ENCODE peak calls at places on chromosomes 3 and 15, in eight cellular contexts. One of them, this sample, is unnamed.
A peak's percentile ranks its signal among the peaks of the same experiment; 100 is the strongest.

GRCh38 chr3:150091626-150092025 is 120.9 kb upstream of the PFN2 start:
- DNase-seq in esophagus muscularis mucosa: no peak
- DNase-seq in ovary: no peak
- DNase-seq in activated B cell treated with CpG ODN at 0.5 μM for 24 hours: no peak
- DNase-seq in stimulated activated CD4-positive, alpha-beta T cell treated with anti-CD3 and anti-CD28 coated beads, Interleukin-2, amount 100 ng/mL, for 48 hours: no peak
- DNase-seq in GM10248: no peak
- DNase-seq in D341Med: no peak
- DNase-seq in stimulated activated CD8-positive, alpha-beta memory T cell treated with anti-CD3 and anti-CD28 coated beads, Interleukin-15, amount 100 ng/mL, for 4 hours: no peak
- DNase-seq in this sample: no peak

GRCh38 chr3:61774279-61774890 is 213.0 kb downstream of the PTPRG start:
- DNase-seq in esophagus muscularis mucosa: no peak
- DNase-seq in ovary: no peak
- DNase-seq in activated B cell treated with CpG ODN at 0.5 μM for 24 hours: no peak
- DNase-seq in stimulated activated CD4-positive, alpha-beta T cell treated with anti-CD3 and anti-CD28 coated beads, Interleukin-2, amount 100 ng/mL, for 48 hours: no peak
- DNase-seq in GM10248: no peak
- DNase-seq in D341Med: no peak
- DNase-seq in stimulated activated CD8-positive, alpha-beta memory T cell treated with anti-CD3 and anti-CD28 coated beads, Interleukin-15, amount 100 ng/mL, for 4 hours: no peak
- DNase-seq in this sample: no peak

GRCh38 chr3:154990543-154990942 is 89.6 kb upstream of the MME start:
- DNase-seq in esophagus muscularis mucosa: no peak
- DNase-seq in ovary: no peak
- DNase-seq in activated B cell treated with CpG ODN at 0.5 μM for 24 hours: no peak
- DNase-seq in stimulated activated CD4-positive, alpha-beta T cell treated with anti-CD3 and anti-CD28 coated beads, Interleukin-2, amount 100 ng/mL, for 48 hours: no peak
- DNase-seq in GM10248: no peak
- DNase-seq in D341Med: no peak
- DNase-seq in stimulated activated CD8-positive, alpha-beta memory T cell treated with anti-CD3 and anti-CD28 coated beads, Interleukin-15, amount 100 ng/mL, for 4 hours: no peak
- DNase-seq in this sample: no peak

GRCh38 chr3:99711361-99711760 is 73.0 kb downstream of the COL8A1 start:
- DNase-seq in esophagus muscularis mucosa: no peak
- DNase-seq in ovary: no peak
- DNase-seq in activated B cell treated with CpG ODN at 0.5 μM for 24 hours: no peak
- DNase-seq in stimulated activated CD4-positive, alpha-beta T cell treated with anti-CD3 and anti-CD28 coated beads, Interleukin-2, amount 100 ng/mL, for 48 hours: no peak
- DNase-seq in GM10248: no peak
- DNase-seq in D341Med: no peak
- DNase-seq in stimulated activated CD8-positive, alpha-beta memory T cell treated with anti-CD3 and anti-CD28 coated beads, Interleukin-15, amount 100 ng/mL, for 4 hours: no peak
- DNase-seq in this sample: no peak

GRCh38 chr3:73401616-73402265 is 223.0 kb downstream of the PDZRN3 start:
- DNase-seq in esophagus muscularis mucosa: no peak
- DNase-seq in ovary: peak; percentile 68
- DNase-seq in activated B cell treated with CpG ODN at 0.5 μM for 24 hours: no peak
- DNase-seq in stimulated activated CD4-positive, alpha-beta T cell treated with anti-CD3 and anti-CD28 coated beads, Interleukin-2, amount 100 ng/mL, for 48 hours: no peak
- DNase-seq in GM10248: no peak
- DNase-seq in D341Med: no peak
- DNase-seq in stimulated activated CD8-positive, alpha-beta memory T cell treated with anti-CD3 and anti-CD28 coated beads, Interleukin-15, amount 100 ng/mL, for 4 hours: no peak
- DNase-seq in this sample: no peak

GRCh38 chr15:72182673-72183072 is 14.9 kb downstream of the GRAMD2A start:
- DNase-seq in esophagus muscularis mucosa: no peak
- DNase-seq in ovary: no peak
- DNase-seq in activated B cell treated with CpG ODN at 0.5 μM for 24 hours: no peak
- DNase-seq in stimulated activated CD4-positive, alpha-beta T cell treated with anti-CD3 and anti-CD28 coated beads, Interleukin-2, amount 100 ng/mL, for 48 hours: no peak
- DNase-seq in GM10248: no peak
- DNase-seq in D341Med: no peak
- DNase-seq in stimulated activated CD8-positive, alpha-beta memory T cell treated with anti-CD3 and anti-CD28 coated beads, Interleukin-15, amount 100 ng/mL, for 4 hours: no peak
- DNase-seq in this sample: no peak

GRCh38 chr3:187975571-187976360 is 178.2 kb upstream of the LPP start:
- DNase-seq in esophagus muscularis mucosa: no peak
- DNase-seq in ovary: no peak
- DNase-seq in activated B cell treated with CpG ODN at 0.5 μM for 24 hours: no peak
- DNase-seq in stimulated activated CD4-positive, alpha-beta T cell treated with anti-CD3 and anti-CD28 coated beads, Interleukin-2, amount 100 ng/mL, for 48 hours: no peak
- DNase-seq in GM10248: no peak
- DNase-seq in D341Med: no peak
- DNase-seq in stimulated activated CD8-positive, alpha-beta memory T cell treated with anti-CD3 and anti-CD28 coated beads, Interleukin-15, amount 100 ng/mL, for 4 hours: no peak
- DNase-seq in this sample: no peak

GRCh38 chr3:20935791-20936190 is 749.8 kb upstream of the SGO1 start:
- DNase-seq in esophagus muscularis mucosa: no peak
- DNase-seq in ovary: no peak
- DNase-seq in activated B cell treated with CpG ODN at 0.5 μM for 24 hours: no peak
- DNase-seq in stimulated activated CD4-positive, alpha-beta T cell treated with anti-CD3 and anti-CD28 coated beads, Interleukin-2, amount 100 ng/mL, for 48 hours: no peak
- DNase-seq in GM10248: no peak
- DNase-seq in D341Med: no peak
- DNase-seq in stimulated activated CD8-positive, alpha-beta memory T cell treated with anti-CD3 and anti-CD28 coated beads, Interleukin-15, amount 100 ng/mL, for 4 hours: no peak
- DNase-seq in this sample: no peak

GRCh38 chr15:52609593-52609992 is 40.8 kb upstream of the ARPP19 start:
- DNase-seq in esophagus muscularis mucosa: no peak
- DNase-seq in ovary: no peak
- DNase-seq in activated B cell treated with CpG ODN at 0.5 μM for 24 hours: no peak
- DNase-seq in stimulated activated CD4-positive, alpha-beta T cell treated with anti-CD3 and anti-CD28 coated beads, Interleukin-2, amount 100 ng/mL, for 48 hours: no peak
- DNase-seq in GM10248: no peak
- DNase-seq in D341Med: no peak
- DNase-seq in stimulated activated CD8-positive, alpha-beta memory T cell treated with anti-CD3 and anti-CD28 coated beads, Interleukin-15, amount 100 ng/mL, for 4 hours: no peak
- DNase-seq in this sample: no peak

GRCh38 chr15:28017423-28017924 is 81.6 kb downstream of the OCA2 start:
- DNase-seq in esophagus muscularis mucosa: peak; percentile 75
- DNase-seq in ovary: no peak
- DNase-seq in activated B cell treated with CpG ODN at 0.5 μM for 24 hours: no peak
- DNase-seq in stimulated activated CD4-positive, alpha-beta T cell treated with anti-CD3 and anti-CD28 coated beads, Interleukin-2, amount 100 ng/mL, for 48 hours: no peak
- DNase-seq in GM10248: no peak
- DNase-seq in D341Med: peak; percentile 62
- DNase-seq in stimulated activated CD8-positive, alpha-beta memory T cell treated with anti-CD3 and anti-CD28 coated beads, Interleukin-15, amount 100 ng/mL, for 4 hours: no peak
- DNase-seq in this sample: no peak

GRCh38 chr3:31880020-31880419 is 101.0 kb downstream of the OSBPL10 start:
- DNase-seq in esophagus muscularis mucosa: no peak
- DNase-seq in ovary: no peak
- DNase-seq in activated B cell treated with CpG ODN at 0.5 μM for 24 hours: no peak
- DNase-seq in stimulated activated CD4-positive, alpha-beta T cell treated with anti-CD3 and anti-CD28 coated beads, Interleukin-2, amount 100 ng/mL, for 48 hours: no peak
- DNase-seq in GM10248: no peak
- DNase-seq in D341Med: no peak
- DNase-seq in stimulated activated CD8-positive, alpha-beta memory T cell treated with anti-CD3 and anti-CD28 coated beads, Interleukin-15, amount 100 ng/mL, for 4 hours: no peak
- DNase-seq in this sample: no peak

GRCh38 chr3:81909756-81910155 is 148.3 kb upstream of the GBE1 start:
- DNase-seq in esophagus muscularis mucosa: no peak
- DNase-seq in ovary: no peak
- DNase-seq in activated B cell treated with CpG ODN at 0.5 μM for 24 hours: no peak
- DNase-seq in stimulated activated CD4-positive, alpha-beta T cell treated with anti-CD3 and anti-CD28 coated beads, Interleukin-2, amount 100 ng/mL, for 48 hours: no peak
- DNase-seq in GM10248: no peak
- DNase-seq in D341Med: no peak
- DNase-seq in stimulated activated CD8-positive, alpha-beta memory T cell treated with anti-CD3 and anti-CD28 coated beads, Interleukin-15, amount 100 ng/mL, for 4 hours: no peak
- DNase-seq in this sample: no peak

GRCh38 chr3:4906107-4906621 is 73.1 kb upstream of the BHLHE40 start:
- DNase-seq in esophagus muscularis mucosa: no peak
- DNase-seq in ovary: no peak
- DNase-seq in activated B cell treated with CpG ODN at 0.5 μM for 24 hours: no peak
- DNase-seq in stimulated activated CD4-positive, alpha-beta T cell treated with anti-CD3 and anti-CD28 coated beads, Interleukin-2, amount 100 ng/mL, for 48 hours: no peak
- DNase-seq in GM10248: no peak
- DNase-seq in D341Med: no peak
- DNase-seq in stimulated activated CD8-positive, alpha-beta memory T cell treated with anti-CD3 and anti-CD28 coated beads, Interleukin-15, amount 100 ng/mL, for 4 hours: no peak
- DNase-seq in this sample: no peak

GRCh38 chr3:45907769-45908705 is 21.7 kb downstream of the CCR9 start:
- DNase-seq in esophagus muscularis mucosa: no peak
- DNase-seq in ovary: no peak
- DNase-seq in activated B cell treated with CpG ODN at 0.5 μM for 24 hours: no peak
- DNase-seq in stimulated activated CD4-positive, alpha-beta T cell treated with anti-CD3 and anti-CD28 coated beads, Interleukin-2, amount 100 ng/mL, for 48 hours: no peak
- DNase-seq in GM10248: no peak
- DNase-seq in D341Med: no peak
- DNase-seq in stimulated activated CD8-positive, alpha-beta memory T cell treated with anti-CD3 and anti-CD28 coated beads, Interleukin-15, amount 100 ng/mL, for 4 hours: no peak
- DNase-seq in this sample: no peak

GRCh38 chr3:123658118-123658859 is 73.4 kb upstream of the HACD2 start:
- DNase-seq in esophagus muscularis mucosa: no peak
- DNase-seq in ovary: peak; percentile 73
- DNase-seq in activated B cell treated with CpG ODN at 0.5 μM for 24 hours: no peak
- DNase-seq in stimulated activated CD4-positive, alpha-beta T cell treated with anti-CD3 and anti-CD28 coated beads, Interleukin-2, amount 100 ng/mL, for 48 hours: no peak
- DNase-seq in GM10248: no peak
- DNase-seq in D341Med: no peak
- DNase-seq in stimulated activated CD8-positive, alpha-beta memory T cell treated with anti-CD3 and anti-CD28 coated beads, Interleukin-15, amount 100 ng/mL, for 4 hours: no peak
- DNase-seq in this sample: peak; percentile 48

GRCh38 chr3:46359748-46360509 is 6.0 kb downstream of the CCR2 start:
- DNase-seq in esophagus muscularis mucosa: no peak
- DNase-seq in ovary: no peak
- DNase-seq in activated B cell treated with CpG ODN at 0.5 μM for 24 hours: no peak
- DNase-seq in stimulated activated CD4-positive, alpha-beta T cell treated with anti-CD3 and anti-CD28 coated beads, Interleukin-2, amount 100 ng/mL, for 48 hours: no peak
- DNase-seq in GM10248: no peak
- DNase-seq in D341Med: no peak
- DNase-seq in stimulated activated CD8-positive, alpha-beta memory T cell treated with anti-CD3 and anti-CD28 coated beads, Interleukin-15, amount 100 ng/mL, for 4 hours: no peak
- DNase-seq in this sample: no peak

GRCh38 chr15:51991141-51991540 is 19.6 kb upstream of the LEO1 start:
- DNase-seq in esophagus muscularis mucosa: no peak
- DNase-seq in ovary: no peak
- DNase-seq in activated B cell treated with CpG ODN at 0.5 μM for 24 hours: no peak
- DNase-seq in stimulated activated CD4-positive, alpha-beta T cell treated with anti-CD3 and anti-CD28 coated beads, Interleukin-2, amount 100 ng/mL, for 48 hours: no peak
- DNase-seq in GM10248: no peak
- DNase-seq in D341Med: no peak
- DNase-seq in stimulated activated CD8-positive, alpha-beta memory T cell treated with anti-CD3 and anti-CD28 coated beads, Interleukin-15, amount 100 ng/mL, for 4 hours: no peak
- DNase-seq in this sample: no peak

GRCh38 chr15:100910119-100910518 is 9.0 kb upstream of the LRRK1 start:
- DNase-seq in esophagus muscularis mucosa: no peak
- DNase-seq in ovary: no peak
- DNase-seq in activated B cell treated with CpG ODN at 0.5 μM for 24 hours: no peak
- DNase-seq in stimulated activated CD4-positive, alpha-beta T cell treated with anti-CD3 and anti-CD28 coated beads, Interleukin-2, amount 100 ng/mL, for 48 hours: no peak
- DNase-seq in GM10248: no peak
- DNase-seq in D341Med: no peak
- DNase-seq in stimulated activated CD8-positive, alpha-beta memory T cell treated with anti-CD3 and anti-CD28 coated beads, Interleukin-15, amount 100 ng/mL, for 4 hours: no peak
- DNase-seq in this sample: no peak

GRCh38 chr3:114498779-114499370 is 205.0 kb downstream of the TIGIT start:
- DNase-seq in esophagus muscularis mucosa: no peak
- DNase-seq in ovary: no peak
- DNase-seq in activated B cell treated with CpG ODN at 0.5 μM for 24 hours: no peak
- DNase-seq in stimulated activated CD4-positive, alpha-beta T cell treated with anti-CD3 and anti-CD28 coated beads, Interleukin-2, amount 100 ng/mL, for 48 hours: no peak
- DNase-seq in GM10248: no peak
- DNase-seq in D341Med: no peak
- DNase-seq in stimulated activated CD8-positive, alpha-beta memory T cell treated with anti-CD3 and anti-CD28 coated beads, Interleukin-15, amount 100 ng/mL, for 4 hours: no peak
- DNase-seq in this sample: peak; percentile 26

GRCh38 chr15:95799286-95800187 is 531.0 kb upstream of the NR2F2 start:
- DNase-seq in esophagus muscularis mucosa: no peak
- DNase-seq in ovary: no peak
- DNase-seq in activated B cell treated with CpG ODN at 0.5 μM for 24 hours: no peak
- DNase-seq in stimulated activated CD4-positive, alpha-beta T cell treated with anti-CD3 and anti-CD28 coated beads, Interleukin-2, amount 100 ng/mL, for 48 hours: no peak
- DNase-seq in GM10248: no peak
- DNase-seq in D341Med: no peak
- DNase-seq in stimulated activated CD8-positive, alpha-beta memory T cell treated with anti-CD3 and anti-CD28 coated beads, Interleukin-15, amount 100 ng/mL, for 4 hours: no peak
- DNase-seq in this sample: no peak

GRCh38 chr3:17063591-17063990 is 178.8 kb downstream of the PLCL2 start:
- DNase-seq in esophagus muscularis mucosa: no peak
- DNase-seq in ovary: no peak
- DNase-seq in activated B cell treated with CpG ODN at 0.5 μM for 24 hours: no peak
- DNase-seq in stimulated activated CD4-positive, alpha-beta T cell treated with anti-CD3 and anti-CD28 coated beads, Interleukin-2, amount 100 ng/mL, for 48 hours: no peak
- DNase-seq in GM10248: no peak
- DNase-seq in D341Med: no peak
- DNase-seq in stimulated activated CD8-positive, alpha-beta memory T cell treated with anti-CD3 and anti-CD28 coated beads, Interleukin-15, amount 100 ng/mL, for 4 hours: no peak
- DNase-seq in this sample: no peak

GRCh38 chr3:187737401-187738088 is 7.7 kb downstream of the BCL6 start:
- DNase-seq in esophagus muscularis mucosa: peak; percentile 94
- DNase-seq in ovary: peak; percentile 68
- DNase-seq in activated B cell treated with CpG ODN at 0.5 μM for 24 hours: peak; percentile 53
- DNase-seq in stimulated activated CD4-positive, alpha-beta T cell treated with anti-CD3 and anti-CD28 coated beads, Interleukin-2, amount 100 ng/mL, for 48 hours: peak; percentile 47
- DNase-seq in GM10248: no peak
- DNase-seq in D341Med: peak; percentile 56
- DNase-seq in stimulated activated CD8-positive, alpha-beta memory T cell treated with anti-CD3 and anti-CD28 coated beads, Interleukin-15, amount 100 ng/mL, for 4 hours: peak; percentile 15
- DNase-seq in this sample: peak; percentile 86

GRCh38 chr15:60419752-60420151 is 22.0 kb upstream of the ANXA2 start:
- DNase-seq in esophagus muscularis mucosa: no peak
- DNase-seq in ovary: no peak
- DNase-seq in activated B cell treated with CpG ODN at 0.5 μM for 24 hours: no peak
- DNase-seq in stimulated activated CD4-positive, alpha-beta T cell treated with anti-CD3 and anti-CD28 coated beads, Interleukin-2, amount 100 ng/mL, for 48 hours: no peak
- DNase-seq in GM10248: no peak
- DNase-seq in D341Med: no peak
- DNase-seq in stimulated activated CD8-positive, alpha-beta memory T cell treated with anti-CD3 and anti-CD28 coated beads, Interleukin-15, amount 100 ng/mL, for 4 hours: no peak
- DNase-seq in this sample: no peak

GRCh38 chr15:55970286-55970685 is 23.1 kb downstream of the NEDD4 start:
- DNase-seq in esophagus muscularis mucosa: no peak
- DNase-seq in ovary: no peak
- DNase-seq in activated B cell treated with CpG ODN at 0.5 μM for 24 hours: no peak
- DNase-seq in stimulated activated CD4-positive, alpha-beta T cell treated with anti-CD3 and anti-CD28 coated beads, Interleukin-2, amount 100 ng/mL, for 48 hours: no peak
- DNase-seq in GM10248: no peak
- DNase-seq in D341Med: no peak
- DNase-seq in stimulated activated CD8-positive, alpha-beta memory T cell treated with anti-CD3 and anti-CD28 coated beads, Interleukin-15, amount 100 ng/mL, for 4 hours: no peak
- DNase-seq in this sample: no peak

GRCh38 chr15:101310163-101310480 is 15.1 kb upstream of the SNRPA1 start:
- DNase-seq in esophagus muscularis mucosa: no peak
- DNase-seq in ovary: no peak
- DNase-seq in activated B cell treated with CpG ODN at 0.5 μM for 24 hours: no peak
- DNase-seq in stimulated activated CD4-positive, alpha-beta T cell treated with anti-CD3 and anti-CD28 coated beads, Interleukin-2, amount 100 ng/mL, for 48 hours: no peak
- DNase-seq in GM10248: no peak
- DNase-seq in D341Med: no peak
- DNase-seq in stimulated activated CD8-positive, alpha-beta memory T cell treated with anti-CD3 and anti-CD28 coated beads, Interleukin-15, amount 100 ng/mL, for 4 hours: no peak
- DNase-seq in this sample: no peak

GRCh38 chr3:136141296-136141785 is 54.8 kb downstream of the MSL2 start:
- DNase-seq in esophagus muscularis mucosa: no peak
- DNase-seq in ovary: no peak
- DNase-seq in activated B cell treated with CpG ODN at 0.5 μM for 24 hours: no peak
- DNase-seq in stimulated activated CD4-positive, alpha-beta T cell treated with anti-CD3 and anti-CD28 coated beads, Interleukin-2, amount 100 ng/mL, for 48 hours: no peak
- DNase-seq in GM10248: no peak
- DNase-seq in D341Med: no peak
- DNase-seq in stimulated activated CD8-positive, alpha-beta memory T cell treated with anti-CD3 and anti-CD28 coated beads, Interleukin-15, amount 100 ng/mL, for 4 hours: no peak
- DNase-seq in this sample: no peak

GRCh38 chr15:34065261-34065660 is 26.3 kb upstream of the AVEN start:
- DNase-seq in esophagus muscularis mucosa: no peak
- DNase-seq in ovary: no peak
- DNase-seq in activated B cell treated with CpG ODN at 0.5 μM for 24 hours: no peak
- DNase-seq in stimulated activated CD4-positive, alpha-beta T cell treated with anti-CD3 and anti-CD28 coated beads, Interleukin-2, amount 100 ng/mL, for 48 hours: no peak
- DNase-seq in GM10248: no peak
- DNase-seq in D341Med: no peak
- DNase-seq in stimulated activated CD8-positive, alpha-beta memory T cell treated with anti-CD3 and anti-CD28 coated beads, Interleukin-15, amount 100 ng/mL, for 4 hours: no peak
- DNase-seq in this sample: no peak

GRCh38 chr3:65955792-65956477 is 82.8 kb downstream of the MAGI1 start:
- DNase-seq in esophagus muscularis mucosa: no peak
- DNase-seq in ovary: no peak
- DNase-seq in activated B cell treated with CpG ODN at 0.5 μM for 24 hours: no peak
- DNase-seq in stimulated activated CD4-positive, alpha-beta T cell treated with anti-CD3 and anti-CD28 coated beads, Interleukin-2, amount 100 ng/mL, for 48 hours: no peak
- DNase-seq in GM10248: no peak
- DNase-seq in D341Med: no peak
- DNase-seq in stimulated activated CD8-positive, alpha-beta memory T cell treated with anti-CD3 and anti-CD28 coated beads, Interleukin-15, amount 100 ng/mL, for 4 hours: no peak
- DNase-seq in this sample: no peak

GRCh38 chr15:82646250-82647044 is 716 bp downstream of the CPEB1 start:
- DNase-seq in esophagus muscularis mucosa: no peak
- DNase-seq in ovary: peak; percentile 46
- DNase-seq in activated B cell treated with CpG ODN at 0.5 μM for 24 hours: no peak
- DNase-seq in stimulated activated CD4-positive, alpha-beta T cell treated with anti-CD3 and anti-CD28 coated beads, Interleukin-2, amount 100 ng/mL, for 48 hours: no peak
- DNase-seq in GM10248: no peak
- DNase-seq in D341Med: peak; percentile 73
- DNase-seq in stimulated activated CD8-positive, alpha-beta memory T cell treated with anti-CD3 and anti-CD28 coated beads, Interleukin-15, amount 100 ng/mL, for 4 hours: no peak
- DNase-seq in this sample: no peak

GRCh38 chr15:45150481-45150880 is 20.7 kb downstream of the DUOX1 start:
- DNase-seq in esophagus muscularis mucosa: no peak
- DNase-seq in ovary: no peak
- DNase-seq in activated B cell treated with CpG ODN at 0.5 μM for 24 hours: no peak
- DNase-seq in stimulated activated CD4-positive, alpha-beta T cell treated with anti-CD3 and anti-CD28 coated beads, Interleukin-2, amount 100 ng/mL, for 48 hours: no peak
- DNase-seq in GM10248: no peak
- DNase-seq in D341Med: no peak
- DNase-seq in stimulated activated CD8-positive, alpha-beta memory T cell treated with anti-CD3 and anti-CD28 coated beads, Interleukin-15, amount 100 ng/mL, for 4 hours: no peak
- DNase-seq in this sample: no peak

GRCh38 chr3:102979682-102980378 is 545.0 kb downstream of the ZPLD1 start:
- DNase-seq in esophagus muscularis mucosa: no peak
- DNase-seq in ovary: peak; percentile 82
- DNase-seq in activated B cell treated with CpG ODN at 0.5 μM for 24 hours: no peak
- DNase-seq in stimulated activated CD4-positive, alpha-beta T cell treated with anti-CD3 and anti-CD28 coated beads, Interleukin-2, amount 100 ng/mL, for 48 hours: no peak
- DNase-seq in GM10248: no peak
- DNase-seq in D341Med: no peak
- DNase-seq in stimulated activated CD8-positive, alpha-beta memory T cell treated with anti-CD3 and anti-CD28 coated beads, Interleukin-15, amount 100 ng/mL, for 4 hours: no peak
- DNase-seq in this sample: peak; percentile 90

GRCh38 chr3:126540946-126541627 is 17.1 kb downstream of the CHST13 start:
- DNase-seq in esophagus muscularis mucosa: no peak
- DNase-seq in ovary: peak; percentile 1
- DNase-seq in activated B cell treated with CpG ODN at 0.5 μM for 24 hours: no peak
- DNase-seq in stimulated activated CD4-positive, alpha-beta T cell treated with anti-CD3 and anti-CD28 coated beads, Interleukin-2, amount 100 ng/mL, for 48 hours: no peak
- DNase-seq in GM10248: no peak
- DNase-seq in D341Med: no peak
- DNase-seq in stimulated activated CD8-positive, alpha-beta memory T cell treated with anti-CD3 and anti-CD28 coated beads, Interleukin-15, amount 100 ng/mL, for 4 hours: no peak
- DNase-seq in this sample: peak; percentile 10

This sample was measured in left cardiac atrium.